ENCODE peak calls at places on chromosomes 13 and 19, in ten cellular contexts. One of them, this sample, is unnamed.

GRCh38 chr13:67438465-67438864 is 208.3 kb upstream of the PCDH9 start:
- DNase-seq in AG04450: no peak
- DNase-seq in testis: no peak
- DNase-seq in thyroid gland: no peak
- DNase-seq in CD8-positive, alpha-beta T cell: no peak
- DNase-seq in astrocyte: no peak
- DNase-seq in left ventricle myocardium inferior: no peak
- DNase-seq in substantia nigra: no peak
- DNase-seq in CD4-positive, alpha-beta T cell: no peak
- DNase-seq in dorsolateral prefrontal cortex: no peak
- DNase-seq in this sample: no peak

GRCh38 chr19:43625918-43626579 is 6.6 kb upstream of the ZNF428 start:
- DNase-seq in thyroid gland: no peak
- DNase-seq in left ventricle myocardium inferior: no peak
- DNase-seq in AG04450: no peak
- DNase-seq in dorsolateral prefrontal cortex: no peak
- DNase-seq in CD4-positive, alpha-beta T cell: no peak
- DNase-seq in astrocyte: no peak
- DNase-seq in testis: no peak
- DNase-seq in substantia nigra: peak
- DNase-seq in CD8-positive, alpha-beta T cell: no peak
- DNase-seq in this sample: no peak

GRCh38 chr13:86932935-86933334 is 738.2 kb upstream of the SLITRK5 start:
- DNase-seq in left ventricle myocardium inferior: no peak
- DNase-seq in AG04450: no peak
- DNase-seq in astrocyte: peak
- DNase-seq in testis: no peak
- DNase-seq in dorsolateral prefrontal cortex: no peak
- DNase-seq in CD4-positive, alpha-beta T cell: no peak
- DNase-seq in CD8-positive, alpha-beta T cell: no peak
- DNase-seq in thyroid gland: no peak
- DNase-seq in substantia nigra: no peak
- DNase-seq in this sample: no peak

GRCh38 chr13:99959538-99960230 is 11.9 kb downstream of the ZIC5 start:
- DNase-seq in AG04450: no peak
- DNase-seq in CD8-positive, alpha-beta T cell: no peak
- DNase-seq in thyroid gland: no peak
- DNase-seq in astrocyte: no peak
- DNase-seq in CD4-positive, alpha-beta T cell: no peak
- DNase-seq in dorsolateral prefrontal cortex: no peak
- DNase-seq in testis: no peak
- DNase-seq in substantia nigra: peak
- DNase-seq in left ventricle myocardium inferior: no peak
- DNase-seq in this sample: no peak

GRCh38 chr13:98563071-98563470 is 13.8 kb downstream of the STK24 start:
- DNase-seq in AG04450: no peak
- DNase-seq in CD4-positive, alpha-beta T cell: no peak
- DNase-seq in testis: no peak
- DNase-seq in CD8-positive, alpha-beta T cell: no peak
- DNase-seq in dorsolateral prefrontal cortex: no peak
- DNase-seq in thyroid gland: no peak
- DNase-seq in substantia nigra: no peak
- DNase-seq in astrocyte: no peak
- DNase-seq in left ventricle myocardium inferior: no peak
- DNase-seq in this sample: no peak

GRCh38 chr13:106612688-106613087 is 44.8 kb upstream of the ARGLU1 start:
- DNase-seq in CD4-positive, alpha-beta T cell: no peak
- DNase-seq in left ventricle myocardium inferior: peak
- DNase-seq in dorsolateral prefrontal cortex: no peak
- DNase-seq in CD8-positive, alpha-beta T cell: no peak
- DNase-seq in AG04450: no peak
- DNase-seq in testis: peak
- DNase-seq in thyroid gland: peak
- DNase-seq in astrocyte: no peak
- DNase-seq in substantia nigra: peak
- DNase-seq in this sample: peak

GRCh38 chr13:99314640-99315176 is 7.5 kb upstream of the GPR183 start:
- DNase-seq in thyroid gland: no peak
- DNase-seq in CD8-positive, alpha-beta T cell: no peak
- DNase-seq in astrocyte: peak
- DNase-seq in left ventricle myocardium inferior: no peak
- DNase-seq in dorsolateral prefrontal cortex: no peak
- DNase-seq in testis: no peak
- DNase-seq in CD4-positive, alpha-beta T cell: no peak
- DNase-seq in substantia nigra: no peak
- DNase-seq in AG04450: no peak
- DNase-seq in this sample: no peak

GRCh38 chr19:41615207-41615606 is 11.7 kb downstream of the CEACAM4 start:
- DNase-seq in testis: no peak
- DNase-seq in thyroid gland: no peak
- DNase-seq in dorsolateral prefrontal cortex: no peak
- DNase-seq in left ventricle myocardium inferior: no peak
- DNase-seq in astrocyte: no peak
- DNase-seq in substantia nigra: no peak
- DNase-seq in AG04450: no peak
- DNase-seq in CD4-positive, alpha-beta T cell: no peak
- DNase-seq in CD8-positive, alpha-beta T cell: no peak
- DNase-seq in this sample: no peak

GRCh38 chr19:31018951-31019350 is 330.3 kb downstream of the TSHZ3 start:
- DNase-seq in testis: no peak
- DNase-seq in thyroid gland: no peak
- DNase-seq in astrocyte: no peak
- DNase-seq in substantia nigra: no peak
- DNase-seq in AG04450: no peak
- DNase-seq in left ventricle myocardium inferior: no peak
- DNase-seq in CD4-positive, alpha-beta T cell: no peak
- DNase-seq in dorsolateral prefrontal cortex: no peak
- DNase-seq in CD8-positive, alpha-beta T cell: no peak
- DNase-seq in this sample: no peak

GRCh38 chr19:34244611-34245299 is 9.6 kb upstream of the GARRE1 start:
- DNase-seq in AG04450: no peak
- DNase-seq in left ventricle myocardium inferior: no peak
- DNase-seq in CD4-positive, alpha-beta T cell: no peak
- DNase-seq in dorsolateral prefrontal cortex: no peak
- DNase-seq in CD8-positive, alpha-beta T cell: no peak
- DNase-seq in thyroid gland: peak
- DNase-seq in astrocyte: no peak
- DNase-seq in substantia nigra: no peak
- DNase-seq in testis: no peak
- DNase-seq in this sample: no peak

GRCh38 chr13:42865703-42866102 is 84.3 kb downstream of the FAM216B start:
- DNase-seq in AG04450: no peak
- DNase-seq in astrocyte: no peak
- DNase-seq in left ventricle myocardium inferior: no peak
- DNase-seq in substantia nigra: no peak
- DNase-seq in thyroid gland: no peak
- DNase-seq in CD8-positive, alpha-beta T cell: no peak
- DNase-seq in testis: no peak
- DNase-seq in dorsolateral prefrontal cortex: no peak
- DNase-seq in CD4-positive, alpha-beta T cell: no peak
- DNase-seq in this sample: no peak

GRCh38 chr13:50222569-50223332 is 207.5 kb downstream of the KCNRG start:
- DNase-seq in substantia nigra: peak
- DNase-seq in dorsolateral prefrontal cortex: no peak
- DNase-seq in CD4-positive, alpha-beta T cell: no peak
- DNase-seq in astrocyte: peak
- DNase-seq in testis: peak
- DNase-seq in CD8-positive, alpha-beta T cell: no peak
- DNase-seq in AG04450: no peak
- DNase-seq in left ventricle myocardium inferior: peak
- DNase-seq in thyroid gland: peak
- DNase-seq in this sample: peak

GRCh38 chr13:112674412-112675383 is 15.1 kb upstream of the ATP11A start:
- DNase-seq in astrocyte: no peak
- DNase-seq in testis: no peak
- DNase-seq in substantia nigra: no peak
- DNase-seq in left ventricle myocardium inferior: no peak
- DNase-seq in thyroid gland: no peak
- DNase-seq in AG04450: no peak
- DNase-seq in CD4-positive, alpha-beta T cell: no peak
- DNase-seq in dorsolateral prefrontal cortex: no peak
- DNase-seq in CD8-positive, alpha-beta T cell: no peak
- DNase-seq in this sample: no peak

GRCh38 chr13:31997641-31998040 is 33.9 kb upstream of the FRY start:
- DNase-seq in astrocyte: no peak
- DNase-seq in CD4-positive, alpha-beta T cell: no peak
- DNase-seq in substantia nigra: no peak
- DNase-seq in CD8-positive, alpha-beta T cell: no peak
- DNase-seq in testis: no peak
- DNase-seq in thyroid gland: no peak
- DNase-seq in dorsolateral prefrontal cortex: no peak
- DNase-seq in AG04450: no peak
- DNase-seq in left ventricle myocardium inferior: no peak
- DNase-seq in this sample: no peak

GRCh38 chr13:59490651-59491050 is 673.1 kb downstream of the DIAPH3 start:
- DNase-seq in dorsolateral prefrontal cortex: peak
- DNase-seq in thyroid gland: no peak
- DNase-seq in testis: no peak
- DNase-seq in AG04450: no peak
- DNase-seq in left ventricle myocardium inferior: no peak
- DNase-seq in astrocyte: no peak
- DNase-seq in substantia nigra: no peak
- DNase-seq in CD4-positive, alpha-beta T cell: no peak
- DNase-seq in CD8-positive, alpha-beta T cell: no peak
- DNase-seq in this sample: no peak

GRCh38 chr13:40109324-40109958 is 454.0 kb downstream of the COG6 start:
- DNase-seq in CD8-positive, alpha-beta T cell: no peak
- DNase-seq in AG04450: peak
- DNase-seq in substantia nigra: no peak
- DNase-seq in astrocyte: peak
- DNase-seq in dorsolateral prefrontal cortex: no peak
- DNase-seq in left ventricle myocardium inferior: no peak
- DNase-seq in CD4-positive, alpha-beta T cell: no peak
- DNase-seq in testis: no peak
- DNase-seq in thyroid gland: no peak
- DNase-seq in this sample: peak

GRCh38 chr19:11738746-11739620 is at the start of gene ZNF823:
- DNase-seq in CD8-positive, alpha-beta T cell: peak
- DNase-seq in substantia nigra: peak
- DNase-seq in testis: peak
- DNase-seq in CD4-positive, alpha-beta T cell: peak
- DNase-seq in thyroid gland: peak
- DNase-seq in dorsolateral prefrontal cortex: peak
- DNase-seq in astrocyte: peak
- DNase-seq in left ventricle myocardium inferior: peak
- DNase-seq in AG04450: peak
- DNase-seq in this sample: peak
- H3K27ac ChIP-seq in CD8-positive, alpha-beta T cell: peak
- H3K27ac ChIP-seq in substantia nigra: peak
- H3K27ac ChIP-seq in testis: peak
- H3K27ac ChIP-seq in CD4-positive, alpha-beta T cell: no peak
- H3K27ac ChIP-seq in thyroid gland: peak
- H3K27ac ChIP-seq in dorsolateral prefrontal cortex: peak
- H3K27ac ChIP-seq in astrocyte: peak
- H3K27ac ChIP-seq in left ventricle myocardium inferior: peak
- H3K27ac ChIP-seq in AG04450: peak
- H3K27ac ChIP-seq in this sample: peak

GRCh38 chr19:17077447-17078028 is 2.0 kb downstream of the MYO9B start:
- DNase-seq in left ventricle myocardium inferior: no peak
- DNase-seq in CD4-positive, alpha-beta T cell: no peak
- DNase-seq in dorsolateral prefrontal cortex: no peak
- DNase-seq in substantia nigra: no peak
- DNase-seq in thyroid gland: no peak
- DNase-seq in CD8-positive, alpha-beta T cell: no peak
- DNase-seq in astrocyte: no peak
- DNase-seq in AG04450: no peak
- DNase-seq in testis: no peak
- DNase-seq in this sample: no peak
- H3K27ac ChIP-seq in left ventricle myocardium inferior: peak
- H3K27ac ChIP-seq in CD4-positive, alpha-beta T cell: no peak
- H3K27ac ChIP-seq in dorsolateral prefrontal cortex: peak
- H3K27ac ChIP-seq in substantia nigra: peak
- H3K27ac ChIP-seq in thyroid gland: no peak
- H3K27ac ChIP-seq in CD8-positive, alpha-beta T cell: no peak
- H3K27ac ChIP-seq in astrocyte: peak
- H3K27ac ChIP-seq in AG04450: peak
- H3K27ac ChIP-seq in testis: peak
- H3K27ac ChIP-seq in this sample: no peak

DNA sequence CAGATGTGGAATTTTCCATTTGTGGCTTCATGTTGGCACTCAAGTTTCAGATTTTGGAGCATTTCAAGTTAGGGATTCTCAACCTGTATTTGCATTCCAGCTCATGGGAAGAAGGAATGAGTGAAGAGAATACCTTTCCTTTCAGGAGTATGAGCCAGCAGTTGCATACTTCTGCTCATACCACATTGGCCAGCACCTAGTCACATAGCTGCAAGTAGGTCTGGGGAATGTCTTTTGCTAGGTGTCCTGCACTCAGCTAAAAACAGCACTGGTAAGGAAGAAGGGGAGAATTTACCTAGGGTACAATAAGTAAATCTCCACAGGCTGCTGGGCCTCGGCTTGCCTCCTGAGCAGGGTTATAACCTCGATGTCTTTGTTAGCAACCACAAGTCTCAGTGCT is 24.6 kb upstream of the ATP8A2 start:
- DNase-seq in left ventricle myocardium inferior: no peak
- DNase-seq in CD8-positive, alpha-beta T cell: no peak
- DNase-seq in dorsolateral prefrontal cortex: no peak
- DNase-seq in substantia nigra: no peak
- DNase-seq in AG04450: no peak
- DNase-seq in astrocyte: no peak
- DNase-seq in testis: no peak
- DNase-seq in thyroid gland: no peak
- DNase-seq in CD4-positive, alpha-beta T cell: no peak
- DNase-seq in this sample: no peak
- H3K27ac ChIP-seq in left ventricle myocardium inferior: no peak
- H3K27ac ChIP-seq in CD8-positive, alpha-beta T cell: no peak
- H3K27ac ChIP-seq in dorsolateral prefrontal cortex: no peak
- H3K27ac ChIP-seq in substantia nigra: no peak
- H3K27ac ChIP-seq in AG04450: no peak
- H3K27ac ChIP-seq in astrocyte: no peak
- H3K27ac ChIP-seq in testis: no peak
- H3K27ac ChIP-seq in thyroid gland: no peak
- H3K27ac ChIP-seq in CD4-positive, alpha-beta T cell: no peak
- H3K27ac ChIP-seq in this sample: no peak

DNA sequence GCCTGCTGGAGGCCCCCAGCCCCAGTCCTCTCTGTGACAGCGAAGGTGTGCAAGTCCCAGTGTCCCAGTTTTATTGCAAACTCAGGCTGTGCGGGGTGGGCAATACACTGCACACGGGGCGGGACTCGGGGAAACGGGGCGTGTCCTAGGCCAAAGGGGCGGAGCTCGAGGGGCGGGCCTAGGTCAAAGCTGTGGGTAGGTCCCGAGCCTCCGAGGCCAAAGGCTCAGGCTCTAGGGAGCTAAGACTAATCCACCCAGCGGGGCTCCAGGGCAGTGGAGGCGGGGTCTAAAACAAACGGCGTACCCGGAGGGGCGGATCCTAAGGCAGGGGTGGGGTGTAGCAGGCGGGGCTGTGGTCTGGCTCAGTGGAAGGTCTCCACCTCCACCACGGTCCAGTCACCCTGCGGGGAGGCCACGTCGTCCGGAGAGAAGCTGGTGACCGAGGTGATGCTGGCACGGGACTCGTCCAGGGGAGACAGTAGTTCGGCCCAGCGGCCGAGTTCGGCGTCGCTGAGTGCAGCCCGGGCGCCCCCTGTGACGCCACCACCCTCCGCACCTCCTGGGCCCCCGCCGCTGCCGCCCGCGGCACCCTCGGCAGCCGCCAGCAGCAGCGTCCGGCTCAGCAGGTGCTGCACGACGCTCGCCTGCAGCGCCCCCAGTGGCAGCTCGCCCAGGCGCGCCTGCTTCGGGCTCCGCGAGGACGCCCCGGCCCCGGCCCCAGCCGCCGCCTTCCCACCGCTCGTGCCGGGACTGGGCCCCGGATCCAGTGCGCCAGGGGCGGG is 5.3 kb downstream of the PRR36 start:
- DNase-seq in CD8-positive, alpha-beta T cell: peak
- DNase-seq in thyroid gland: peak
- DNase-seq in CD4-positive, alpha-beta T cell: peak
- DNase-seq in dorsolateral prefrontal cortex: peak
- DNase-seq in testis: peak
- DNase-seq in left ventricle myocardium inferior: peak
- DNase-seq in AG04450: no peak
- DNase-seq in substantia nigra: peak
- DNase-seq in astrocyte: no peak
- DNase-seq in this sample: peak
- H3K27ac ChIP-seq in CD8-positive, alpha-beta T cell: peak
- H3K27ac ChIP-seq in thyroid gland: no peak
- H3K27ac ChIP-seq in CD4-positive, alpha-beta T cell: peak
- H3K27ac ChIP-seq in dorsolateral prefrontal cortex: no peak
- H3K27ac ChIP-seq in testis: no peak
- H3K27ac ChIP-seq in left ventricle myocardium inferior: peak
- H3K27ac ChIP-seq in AG04450: no peak
- H3K27ac ChIP-seq in substantia nigra: peak
- H3K27ac ChIP-seq in astrocyte: no peak
- H3K27ac ChIP-seq in this sample: peak